ENCODE peak calls at places on chromosomes 13 and 19, in seven cellular contexts. Z, G, N, M, V, O and B are unnamed samples.

GRCh38 chr13:111347438-111347837 is 27.0 kb downstream of the TEX29 start:
- DNase-seq in Z (no peak), G (no peak), N (no peak), M (no peak), V (no peak), O (no peak), B (no peak)

GRCh38 chr13:101140936-101141335 is 275.4 kb downstream of the NALCN start:
- DNase-seq in Z (no peak), G (no peak), N (no peak), M (no peak), V (no peak), O (no peak), B (no peak)

GRCh38 chr13:48908381-48909087 is 67.2 kb upstream of the FNDC3A start:
- DNase-seq in Z (peak), G (no peak), N (no peak), M (no peak), V (no peak), O (peak), B (peak)

GRCh38 chr13:44884076-44884729 is 105.1 kb downstream of the NUFIP1 start:
- DNase-seq in Z (peak), G (no peak), N (peak), M (no peak), V (no peak), O (peak), B (peak)

GRCh38 chr13:109938255-109938936 is 152.0 kb upstream of the IRS2 start:
- DNase-seq in Z (peak), G (no peak), N (peak), M (no peak), V (no peak), O (peak), B (peak)

GRCh38 chr13:60170414-60170813 is 6.7 kb upstream of the DIAPH3 start:
- DNase-seq in Z (no peak), G (no peak), N (no peak), M (no peak), V (no peak), O (no peak), B (no peak)

GRCh38 chr19:5804516-5805464 is at the start of gene NRTN:
- DNase-seq in Z (no peak), G (peak), N (no peak), M (no peak), V (no peak), O (no peak), B (no peak)

GRCh38 chr19:51546650-51547396 is 15.4 kb upstream of the SIGLEC6 start:
- DNase-seq in Z (peak), G (no peak), N (no peak), M (no peak), V (no peak), O (peak), B (no peak)

GRCh38 chr13:46721054-46721453 is 75.9 kb downstream of the ESD start:
- DNase-seq in Z (peak), G (peak), N (no peak), M (peak), V (no peak), O (peak), B (peak)

GRCh38 chr13:25286308-25286968 is 850 bp downstream of the MTMR6 start:
- DNase-seq in Z (peak), G (peak), N (no peak), M (peak), V (peak), O (peak), B (peak)

GRCh38 chr13:77375554-77375953 is 48.7 kb upstream of the MYCBP2 start:
- DNase-seq in Z (peak), G (no peak), N (no peak), M (no peak), V (no peak), O (no peak), B (no peak)

DNA sequence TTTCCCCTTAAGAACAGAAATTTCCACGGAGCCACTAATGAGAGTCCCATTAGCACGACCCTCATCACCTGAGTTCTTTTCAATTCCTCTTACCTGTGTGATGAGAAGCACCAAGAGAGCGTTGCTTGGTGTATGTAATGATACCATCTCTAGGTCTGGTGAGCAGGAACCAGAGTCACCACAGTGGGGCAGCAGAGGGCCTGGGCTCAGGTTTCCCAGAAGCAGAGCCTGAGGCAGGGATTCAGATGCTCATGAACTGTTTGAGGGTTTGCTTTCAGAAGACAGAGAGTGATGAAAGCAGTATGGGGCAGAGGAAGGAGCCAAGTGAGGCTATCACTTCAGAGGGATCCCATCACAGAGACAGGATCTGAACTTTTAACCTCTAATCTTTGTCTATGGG is 3.1 kb upstream of the PTPRH start:
- DNase-seq in Z (no peak), G (peak), N (no peak), M (no peak), V (no peak), O (no peak), B (no peak)
- TF ChIP-seq CTCF in Z (no peak), G (peak), N (no peak), M (no peak), V (peak), O (peak), B (peak)

GRCh38 chr13:75219479-75220237 is 262.3 kb downstream of the TBC1D4 start:
- DNase-seq in Z (peak), G (peak), N (no peak), M (peak), V (peak), O (peak), B (peak)
- H3K4me3 ChIP-seq in Z (peak), G (no peak), N (peak), M (peak), V (no peak), O (peak), B (peak)

GRCh38 chr13:71625183-71625582 is 241.8 kb downstream of the DACH1 start:
- DNase-seq in Z (peak), G (no peak), N (no peak), M (no peak), V (no peak), O (peak), B (no peak)

GRCh38 chr13:71625694-71626093 is 241.3 kb downstream of the DACH1 start:
- DNase-seq in Z (peak), G (no peak), N (no peak), M (no peak), V (no peak), O (peak), B (peak)

GRCh38 chr13:71629167-71629566 is 237.8 kb downstream of the DACH1 start:
- DNase-seq in Z (no peak), G (no peak), N (no peak), M (no peak), V (no peak), O (no peak), B (no peak)

GRCh38 chr13:71624641-71625040 is 242.4 kb downstream of the DACH1 start:
- DNase-seq in Z (peak), G (no peak), N (no peak), M (no peak), V (no peak), O (peak), B (no peak)

GRCh38 chr13:71626396-71626795 is 240.6 kb downstream of the DACH1 start:
- DNase-seq in Z (no peak), G (no peak), N (no peak), M (no peak), V (no peak), O (no peak), B (no peak)
- TF ChIP-seq CTCF in Z (no peak), G (no peak), N (no peak), M (no peak), V (no peak), O (no peak), B (no peak)

DNA sequence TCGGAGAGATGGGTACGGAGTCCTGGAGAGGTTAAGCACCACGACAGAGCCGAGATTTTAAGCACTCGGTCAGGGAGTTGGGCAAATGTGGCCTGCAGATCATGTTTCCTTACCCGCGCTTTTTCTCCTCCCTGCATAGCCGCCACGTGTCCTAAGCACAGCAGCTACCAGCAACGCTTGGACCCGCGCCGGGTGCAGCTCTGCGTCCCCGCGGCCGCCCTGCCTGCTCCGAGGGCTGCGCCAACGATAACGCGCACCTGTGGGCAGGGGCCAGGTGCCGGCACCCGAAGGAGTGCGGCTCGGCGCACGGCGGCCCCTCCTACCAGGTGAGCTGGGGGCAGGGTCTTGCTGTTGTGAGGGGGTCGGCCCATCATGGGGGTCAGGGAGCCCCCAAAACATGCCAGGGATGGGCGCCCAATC is 24.8 kb upstream of the FXYD3 start:
- DNase-seq in Z (peak), G (no peak), N (no peak), M (no peak), V (no peak), O (no peak), B (no peak)
- H3K4me3 ChIP-seq in Z (no peak), G (no peak), N (no peak), M (no peak), V (no peak), O (no peak), B (no peak)

GRCh38 chr19:12779162-12779993 is 4.0 kb upstream of the HOOK2 start:
- DNase-seq in Z (peak), G (peak), N (no peak), M (peak), V (peak), O (peak), B (peak)
- TF ChIP-seq CTCF in Z (no peak), G (no peak), N (peak), M (no peak), V (no peak), O (no peak), B (no peak)

GRCh38 chr13:106797081-106797640 is 229.2 kb upstream of the ARGLU1 start:
- DNase-seq in Z (no peak), G (no peak), N (no peak), M (no peak), V (no peak), O (no peak), B (no peak)

GRCh38 chr13:106799731-106800335 is 231.9 kb upstream of the ARGLU1 start:
- DNase-seq in Z (no peak), G (no peak), N (no peak), M (no peak), V (no peak), O (no peak), B (no peak)

GRCh38 chr13:106796280-106797047 is 228.5 kb upstream of the ARGLU1 start:
- DNase-seq in Z (no peak), G (no peak), N (no peak), M (no peak), V (no peak), O (no peak), B (no peak)

GRCh38 chr13:106794131-106794530 is 226.2 kb upstream of the ARGLU1 start:
- DNase-seq in Z (no peak), G (no peak), N (no peak), M (no peak), V (no peak), O (no peak), B (no peak)

GRCh38 chr13:106795847-106796246 is 227.9 kb upstream of the ARGLU1 start:
- DNase-seq in Z (no peak), G (no peak), N (no peak), M (no peak), V (no peak), O (no peak), B (no peak)
- H3K4me3 ChIP-seq in Z (peak), G (no peak), N (no peak), M (peak), V (no peak), O (no peak), B (peak)

DNA sequence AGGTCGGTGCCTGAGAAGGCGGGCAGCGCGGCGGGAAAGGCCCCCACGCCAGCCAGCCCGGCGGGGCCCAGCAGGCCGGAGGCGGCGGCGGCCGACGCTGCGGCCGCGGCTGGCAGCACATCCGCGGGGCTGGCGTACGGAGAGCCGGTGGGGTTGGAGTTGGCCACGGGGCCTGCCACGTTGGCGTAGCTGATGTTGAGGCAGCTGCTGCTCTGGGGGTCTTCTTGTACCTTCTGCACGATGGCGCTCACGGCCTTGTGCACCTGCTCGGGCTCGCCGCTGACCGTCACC is 25.9 kb upstream of the NANOS2 start:
- DNase-seq in Z (no peak), G (no peak), N (no peak), M (no peak), V (no peak), O (no peak), B (no peak)
- TF ChIP-seq CTCF in Z (no peak), G (no peak), N (no peak), M (no peak), V (no peak), O (no peak), B (no peak)

GRCh38 chr19:33396701-33397535 is 23.4 kb downstream of the CEBPG start:
- DNase-seq in Z (no peak), G (no peak), N (no peak), M (peak), V (peak), O (no peak), B (peak)
- H3K4me3 ChIP-seq in Z (no peak), G (no peak), N (no peak), M (no peak), V (no peak), O (no peak), B (no peak)

GRCh38 chr19:47155141-47155540 is 24.5 kb downstream of the SAE1 start:
- DNase-seq in Z (no peak), G (peak), N (no peak), M (no peak), V (no peak), O (peak), B (no peak)

GRCh38 chr19:47156861-47157454 is 26.3 kb downstream of the SAE1 start:
- DNase-seq in Z (peak), G (no peak), N (no peak), M (no peak), V (no peak), O (peak), B (peak)

GRCh38 chr19:47158367-47158791 is 27.7 kb downstream of the SAE1 start:
- DNase-seq in Z (no peak), G (peak), N (no peak), M (peak), V (no peak), O (no peak), B (no peak)

GRCh38 chr19:47158879-47159509 is 28.4 kb downstream of the SAE1 start:
- DNase-seq in Z (peak), G (no peak), N (no peak), M (no peak), V (no peak), O (peak), B (peak)

GRCh38 chr19:47157455-47158321 is 27.1 kb downstream of the SAE1 start:
- DNase-seq in Z (peak), G (peak), N (no peak), M (peak), V (peak), O (peak), B (peak)
- TF ChIP-seq CTCF in Z (no peak), G (no peak), N (no peak), M (no peak), V (no peak), O (no peak), B (peak)

DNA sequence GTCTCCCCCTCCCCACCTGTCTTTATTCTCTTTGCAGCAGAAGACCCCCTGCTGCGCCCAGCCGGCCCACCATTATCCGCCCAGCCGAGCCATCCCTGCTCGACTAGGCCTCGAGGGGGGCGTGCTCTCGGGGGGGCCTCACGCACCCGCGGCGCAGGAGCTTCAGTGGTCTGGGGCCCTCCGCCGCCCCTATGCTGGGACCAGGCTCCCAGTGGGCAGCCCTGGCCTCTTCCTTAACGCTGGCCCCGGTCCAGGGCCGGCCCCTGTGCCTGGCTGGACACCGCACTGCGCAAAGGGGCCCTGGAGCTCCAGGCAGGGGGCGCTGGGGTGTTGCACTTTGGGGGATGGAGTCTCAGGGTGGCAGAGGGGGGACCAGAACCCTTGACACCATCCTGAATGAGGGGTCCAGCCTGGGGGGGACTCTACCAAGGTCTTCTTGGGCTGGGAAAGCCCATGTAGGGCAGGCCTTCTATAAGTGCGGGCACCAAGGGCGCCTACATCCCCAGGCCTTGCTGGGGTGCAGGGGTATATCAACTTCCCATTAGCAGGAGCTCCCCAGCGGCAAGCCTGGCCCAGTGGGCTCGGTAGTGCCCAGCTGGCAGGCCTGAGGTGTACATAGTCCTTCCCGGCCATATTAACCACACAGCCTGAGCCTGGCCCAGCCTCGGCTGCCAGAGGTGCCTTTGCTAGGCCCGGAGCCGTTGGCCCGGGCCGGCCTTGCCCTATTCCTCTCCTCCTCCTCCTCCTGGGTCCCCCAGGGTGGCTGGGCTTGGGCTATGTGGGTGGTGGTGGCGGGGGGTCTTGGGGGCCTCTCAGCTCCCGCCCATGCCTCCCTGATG is 4.9 kb downstream of the TMED1 start:
- DNase-seq in Z (no peak), G (no peak), N (no peak), M (no peak), V (no peak), O (no peak), B (no peak)
- H3K4me3 ChIP-seq in Z (no peak), G (no peak), N (no peak), M (no peak), V (no peak), O (no peak), B (no peak)